ENCODE peak calls at places on chromosomes 13 and 19, in nine cellular contexts. One of them, this sample, is unnamed.

GRCh38 chr13:28574617-28575142 is 79.8 kb upstream of the FLT1 start:
- DNase-seq in glutamatergic neuron: no peak
- DNase-seq in CD8-positive, alpha-beta T cell: no peak
- DNase-seq in activated CD8-positive, alpha-beta memory T cell treated with anti-CD3 and anti-CD28 coated beads, Interleukin-2, amount 10 ng/mL, durations not matched to agents 7 days and 5 days: no peak
- DNase-seq in sciatic nerve: no peak
- DNase-seq in right cardiac atrium: peak; percentile 33
- DNase-seq in iPS-NIHi11: no peak
- DNase-seq in NCI-H1048: no peak
- DNase-seq in mucosa of gallbladder: peak; percentile 32
- DNase-seq in this sample: no peak

GRCh38 chr19:45800009-45800553 is 7.4 kb upstream of the DMWD start:
- DNase-seq in glutamatergic neuron: no peak
- DNase-seq in CD8-positive, alpha-beta T cell: no peak
- DNase-seq in activated CD8-positive, alpha-beta memory T cell treated with anti-CD3 and anti-CD28 coated beads, Interleukin-2, amount 10 ng/mL, durations not matched to agents 7 days and 5 days: no peak
- DNase-seq in sciatic nerve: peak; percentile 57
- DNase-seq in right cardiac atrium: no peak
- DNase-seq in iPS-NIHi11: no peak
- DNase-seq in NCI-H1048: no peak
- DNase-seq in mucosa of gallbladder: no peak
- DNase-seq in this sample: no peak

GRCh38 chr19:30447276-30447870 is 75.2 kb downstream of the ZNF536 start:
- DNase-seq in glutamatergic neuron: no peak
- DNase-seq in CD8-positive, alpha-beta T cell: no peak
- DNase-seq in activated CD8-positive, alpha-beta memory T cell treated with anti-CD3 and anti-CD28 coated beads, Interleukin-2, amount 10 ng/mL, durations not matched to agents 7 days and 5 days: no peak
- DNase-seq in sciatic nerve: no peak
- DNase-seq in right cardiac atrium: no peak
- DNase-seq in iPS-NIHi11: no peak
- DNase-seq in NCI-H1048: no peak
- DNase-seq in mucosa of gallbladder: no peak
- DNase-seq in this sample: no peak

GRCh38 chr19:1360126-1360817 is 23.4 kb upstream of the NDUFS7 start:
- DNase-seq in glutamatergic neuron: no peak
- DNase-seq in CD8-positive, alpha-beta T cell: no peak
- DNase-seq in activated CD8-positive, alpha-beta memory T cell treated with anti-CD3 and anti-CD28 coated beads, Interleukin-2, amount 10 ng/mL, durations not matched to agents 7 days and 5 days: no peak
- DNase-seq in sciatic nerve: no peak
- DNase-seq in right cardiac atrium: no peak
- DNase-seq in iPS-NIHi11: no peak
- DNase-seq in NCI-H1048: no peak
- DNase-seq in mucosa of gallbladder: no peak
- DNase-seq in this sample: no peak

GRCh38 chr13:32314968-32315254 is 252 bp downstream of the ZAR1L start:
- DNase-seq in glutamatergic neuron: no peak
- DNase-seq in CD8-positive, alpha-beta T cell: peak; percentile 80
- DNase-seq in activated CD8-positive, alpha-beta memory T cell treated with anti-CD3 and anti-CD28 coated beads, Interleukin-2, amount 10 ng/mL, durations not matched to agents 7 days and 5 days: peak; percentile 86
- DNase-seq in sciatic nerve: peak; percentile 61
- DNase-seq in right cardiac atrium: peak; percentile 23
- DNase-seq in iPS-NIHi11: peak; percentile 31
- DNase-seq in NCI-H1048: peak; percentile 14
- DNase-seq in mucosa of gallbladder: peak; percentile 34
- DNase-seq in this sample: no peak

GRCh38 chr13:79631260-79631659 is 150.3 kb downstream of the NDFIP2 start:
- DNase-seq in glutamatergic neuron: no peak
- DNase-seq in CD8-positive, alpha-beta T cell: no peak
- DNase-seq in activated CD8-positive, alpha-beta memory T cell treated with anti-CD3 and anti-CD28 coated beads, Interleukin-2, amount 10 ng/mL, durations not matched to agents 7 days and 5 days: no peak
- DNase-seq in sciatic nerve: no peak
- DNase-seq in right cardiac atrium: no peak
- DNase-seq in iPS-NIHi11: peak; percentile 7
- DNase-seq in NCI-H1048: no peak
- DNase-seq in mucosa of gallbladder: peak; percentile 13
- DNase-seq in this sample: no peak

GRCh38 chr19:18437481-18438330 is at the start of gene ISYNA1:
- DNase-seq in glutamatergic neuron: peak; percentile 62
- DNase-seq in CD8-positive, alpha-beta T cell: peak; percentile 68
- DNase-seq in activated CD8-positive, alpha-beta memory T cell treated with anti-CD3 and anti-CD28 coated beads, Interleukin-2, amount 10 ng/mL, durations not matched to agents 7 days and 5 days: peak; percentile 72
- DNase-seq in sciatic nerve: no peak
- DNase-seq in right cardiac atrium: no peak
- DNase-seq in iPS-NIHi11: peak; percentile 87
- DNase-seq in NCI-H1048: no peak
- DNase-seq in mucosa of gallbladder: peak; percentile 38
- DNase-seq in this sample: no peak

GRCh38 chr13:112751617-112752016 is 61.8 kb downstream of the ATP11A start:
- DNase-seq in glutamatergic neuron: no peak
- DNase-seq in CD8-positive, alpha-beta T cell: no peak
- DNase-seq in activated CD8-positive, alpha-beta memory T cell treated with anti-CD3 and anti-CD28 coated beads, Interleukin-2, amount 10 ng/mL, durations not matched to agents 7 days and 5 days: no peak
- DNase-seq in sciatic nerve: no peak
- DNase-seq in right cardiac atrium: no peak
- DNase-seq in iPS-NIHi11: no peak
- DNase-seq in NCI-H1048: no peak
- DNase-seq in mucosa of gallbladder: no peak
- DNase-seq in this sample: no peak

GRCh38 chr13:83499286-83499685 is 383.0 kb downstream of the SLITRK1 start:
- DNase-seq in glutamatergic neuron: no peak
- DNase-seq in CD8-positive, alpha-beta T cell: no peak
- DNase-seq in activated CD8-positive, alpha-beta memory T cell treated with anti-CD3 and anti-CD28 coated beads, Interleukin-2, amount 10 ng/mL, durations not matched to agents 7 days and 5 days: no peak
- DNase-seq in sciatic nerve: no peak
- DNase-seq in right cardiac atrium: no peak
- DNase-seq in iPS-NIHi11: no peak
- DNase-seq in NCI-H1048: no peak
- DNase-seq in mucosa of gallbladder: no peak
- DNase-seq in this sample: no peak

GRCh38 chr19:47247308-47247990 is 8.9 kb upstream of the CCDC9 start:
- DNase-seq in glutamatergic neuron: peak; percentile 85
- DNase-seq in CD8-positive, alpha-beta T cell: peak; percentile 69
- DNase-seq in activated CD8-positive, alpha-beta memory T cell treated with anti-CD3 and anti-CD28 coated beads, Interleukin-2, amount 10 ng/mL, durations not matched to agents 7 days and 5 days: peak; percentile 86
- DNase-seq in sciatic nerve: peak; percentile 88
- DNase-seq in right cardiac atrium: peak; percentile 79
- DNase-seq in iPS-NIHi11: peak; percentile 47
- DNase-seq in NCI-H1048: no peak
- DNase-seq in mucosa of gallbladder: peak; percentile 83
- DNase-seq in this sample: no peak

GRCh38 chr19:40414536-40415535 is 1.7 kb upstream of the PRX start:
- DNase-seq in glutamatergic neuron: no peak
- DNase-seq in CD8-positive, alpha-beta T cell: no peak
- DNase-seq in activated CD8-positive, alpha-beta memory T cell treated with anti-CD3 and anti-CD28 coated beads, Interleukin-2, amount 10 ng/mL, durations not matched to agents 7 days and 5 days: no peak
- DNase-seq in sciatic nerve: no peak
- DNase-seq in right cardiac atrium: no peak
- DNase-seq in iPS-NIHi11: no peak
- DNase-seq in NCI-H1048: no peak
- DNase-seq in mucosa of gallbladder: no peak
- DNase-seq in this sample: no peak

GRCh38 chr13:109135018-109135417 is 505.6 kb downstream of the MYO16 start:
- DNase-seq in glutamatergic neuron: no peak
- DNase-seq in CD8-positive, alpha-beta T cell: no peak
- DNase-seq in activated CD8-positive, alpha-beta memory T cell treated with anti-CD3 and anti-CD28 coated beads, Interleukin-2, amount 10 ng/mL, durations not matched to agents 7 days and 5 days: no peak
- DNase-seq in sciatic nerve: no peak
- DNase-seq in right cardiac atrium: no peak
- DNase-seq in iPS-NIHi11: peak; percentile 30
- DNase-seq in NCI-H1048: no peak
- DNase-seq in mucosa of gallbladder: no peak
- DNase-seq in this sample: no peak

GRCh38 chr13:66225071-66225470 is 1005.1 kb downstream of the PCDH9 start:
- DNase-seq in glutamatergic neuron: peak; percentile 14
- DNase-seq in CD8-positive, alpha-beta T cell: no peak
- DNase-seq in activated CD8-positive, alpha-beta memory T cell treated with anti-CD3 and anti-CD28 coated beads, Interleukin-2, amount 10 ng/mL, durations not matched to agents 7 days and 5 days: no peak
- DNase-seq in sciatic nerve: no peak
- DNase-seq in right cardiac atrium: no peak
- DNase-seq in iPS-NIHi11: no peak
- DNase-seq in NCI-H1048: no peak
- DNase-seq in mucosa of gallbladder: no peak
- DNase-seq in this sample: peak; percentile 25

GRCh38 chr13:106804996-106805395 is 237.1 kb upstream of the ARGLU1 start:
- DNase-seq in glutamatergic neuron: no peak
- DNase-seq in CD8-positive, alpha-beta T cell: no peak
- DNase-seq in activated CD8-positive, alpha-beta memory T cell treated with anti-CD3 and anti-CD28 coated beads, Interleukin-2, amount 10 ng/mL, durations not matched to agents 7 days and 5 days: no peak
- DNase-seq in sciatic nerve: no peak
- DNase-seq in right cardiac atrium: no peak
- DNase-seq in iPS-NIHi11: no peak
- DNase-seq in NCI-H1048: no peak
- DNase-seq in mucosa of gallbladder: no peak
- DNase-seq in this sample: no peak

GRCh38 chr19:38733493-38734175 is 10.6 kb downstream of the CAPN12 start:
- DNase-seq in glutamatergic neuron: peak; percentile 14
- DNase-seq in CD8-positive, alpha-beta T cell: no peak
- DNase-seq in activated CD8-positive, alpha-beta memory T cell treated with anti-CD3 and anti-CD28 coated beads, Interleukin-2, amount 10 ng/mL, durations not matched to agents 7 days and 5 days: peak; percentile 51
- DNase-seq in sciatic nerve: peak; percentile 58
- DNase-seq in right cardiac atrium: peak; percentile 26
- DNase-seq in iPS-NIHi11: no peak
- DNase-seq in NCI-H1048: no peak
- DNase-seq in mucosa of gallbladder: no peak
- DNase-seq in this sample: no peak

GRCh38 chr19:6739884-6740588 is 556 bp downstream of the TRIP10 start:
- DNase-seq in glutamatergic neuron: no peak
- DNase-seq in CD8-positive, alpha-beta T cell: no peak
- DNase-seq in activated CD8-positive, alpha-beta memory T cell treated with anti-CD3 and anti-CD28 coated beads, Interleukin-2, amount 10 ng/mL, durations not matched to agents 7 days and 5 days: peak; percentile 51
- DNase-seq in sciatic nerve: peak; percentile 82
- DNase-seq in right cardiac atrium: peak; percentile 62
- DNase-seq in iPS-NIHi11: peak; percentile 46
- DNase-seq in NCI-H1048: no peak
- DNase-seq in mucosa of gallbladder: no peak
- DNase-seq in this sample: no peak

GRCh38 chr19:27881213-27881612 is 1331.7 kb downstream of the UQCRFS1 start:
- DNase-seq in glutamatergic neuron: no peak
- DNase-seq in CD8-positive, alpha-beta T cell: no peak
- DNase-seq in activated CD8-positive, alpha-beta memory T cell treated with anti-CD3 and anti-CD28 coated beads, Interleukin-2, amount 10 ng/mL, durations not matched to agents 7 days and 5 days: no peak
- DNase-seq in sciatic nerve: no peak
- DNase-seq in right cardiac atrium: no peak
- DNase-seq in iPS-NIHi11: no peak
- DNase-seq in NCI-H1048: no peak
- DNase-seq in mucosa of gallbladder: no peak
- DNase-seq in this sample: no peak

GRCh38 chr19:749811-750210 is 1.1 kb upstream of the MISP start:
- DNase-seq in glutamatergic neuron: no peak
- DNase-seq in CD8-positive, alpha-beta T cell: no peak
- DNase-seq in activated CD8-positive, alpha-beta memory T cell treated with anti-CD3 and anti-CD28 coated beads, Interleukin-2, amount 10 ng/mL, durations not matched to agents 7 days and 5 days: no peak
- DNase-seq in sciatic nerve: no peak
- DNase-seq in right cardiac atrium: no peak
- DNase-seq in iPS-NIHi11: no peak
- DNase-seq in NCI-H1048: no peak
- DNase-seq in mucosa of gallbladder: no peak
- DNase-seq in this sample: no peak

This sample was measured in iPS DF 19.7.